ENCODE peak calls at places on chromosome 16, in five cellular contexts. F is A673, G is ascending aorta, P is cardiac muscle cell, Q is colonic mucosa. S is an unnamed sample.
A peak's percentile ranks its signal among the peaks of the same experiment; 100 is the strongest.

GRCh38 chr16:11059588-11059987 is 115.2 kb downstream of the CLEC16A start:
- DNase-seq in Q (no peak), G (no peak), P (no peak), F (no peak), S (no peak)

GRCh38 chr16:25064967-25065366 is 46.6 kb upstream of the LCMT1 start:
- DNase-seq in P (no peak), F (no peak), Q (no peak), G (no peak), S (no peak)

GRCh38 chr16:73064227-73064995 is 16.5 kb upstream of the ZFHX3 start:
- DNase-seq in G (no peak), F (no peak), P (no peak), Q (no peak), S (no peak)

GRCh38 chr16:68420366-68420765 is 27.9 kb downstream of the SMPD3 start:
- DNase-seq in P (no peak), G (no peak), F (no peak), Q (no peak), S (no peak)

GRCh38 chr16:81278526-81278925 is 36.2 kb upstream of the GAN start:
- DNase-seq in Q (no peak), G (no peak), P (no peak), F (no peak), S (no peak)

GRCh38 chr16:14454391-14454790 is 175.7 kb downstream of the PARN start:
- DNase-seq in P (no peak), F (no peak), Q (no peak), G (no peak), S (no peak)

GRCh38 chr16:2212362-2213324 is 2.0 kb upstream of the BRICD5 start:
- DNase-seq in G (no peak), P (no peak), Q (no peak), F (no peak), S (no peak)

GRCh38 chr16:82629441-82630027 is 2.8 kb downstream of the CDH13 start:
- DNase-seq in Q (no peak), P (no peak), F (no peak), G (no peak), S (no peak)

GRCh38 chr16:73172621-73173312 is 124.8 kb upstream of the ZFHX3 start:
- DNase-seq in P (peak; percentile 30), F (peak; percentile 88), G (no peak), Q (peak; percentile 88), S (peak; percentile 79)

GRCh38 chr16:61684566-61684965 is 351.7 kb downstream of the CDH8 start:
- DNase-seq in F (peak; percentile 12), G (no peak), P (no peak), Q (no peak), S (no peak)

GRCh38 chr16:9836118-9836736 is 346.0 kb downstream of the GRIN2A start:
- DNase-seq in P (peak; percentile 83), G (no peak), F (peak; percentile 34), Q (no peak), S (no peak)

GRCh38 chr16:27315333-27316037 is 1.7 kb downstream of the IL4R start:
- DNase-seq in F (no peak), P (peak; percentile 38), Q (peak; percentile 57), G (peak; percentile 23), S (no peak)

GRCh38 chr16:6682142-6682811 is 650.4 kb upstream of the RBFOX1 start:
- DNase-seq in P (peak; percentile 74), Q (peak; percentile 46), G (no peak), F (peak; percentile 64), S (peak; percentile 61)

GRCh38 chr16:88804552-88805339 is 1.2 kb downstream of the CDT1 start:
- DNase-seq in G (no peak), P (no peak), Q (peak; percentile 69), F (no peak), S (no peak)
- TF ChIP-seq CTCF in G (no peak), P (no peak), Q (no peak), F (no peak), S (no peak)

DNA sequence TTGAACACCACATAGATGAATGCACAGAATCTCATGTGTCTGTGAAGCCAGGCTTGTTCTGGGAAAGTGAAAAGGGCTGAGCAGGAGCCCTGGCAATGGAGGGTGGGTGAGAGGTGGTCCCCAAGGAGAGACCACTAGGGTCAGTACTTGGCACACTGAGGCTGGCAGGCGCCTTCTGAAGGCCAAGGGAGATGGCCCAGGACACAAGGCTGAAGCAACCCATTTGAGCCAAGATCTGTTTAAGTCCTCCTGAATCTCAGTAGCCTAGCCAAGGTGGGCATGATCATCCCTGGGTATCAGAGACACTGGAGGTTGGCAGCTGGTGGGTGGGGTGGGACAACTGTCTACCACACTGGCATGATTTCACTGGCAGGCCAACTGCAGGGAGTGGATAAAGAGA is 1741.2 kb downstream of the TP53TG3F start:
- DNase-seq in G (no peak), Q (no peak), F (no peak), P (no peak), S (no peak)
- H3K9me3 ChIP-seq in G (no peaks in the 10 kb centered on the region), Q (no peaks in the 10 kb centered on the region), F (peaks cover 25% of the 10 kb centered on the region), P (no peaks in the 10 kb centered on the region), S (no peaks in the 10 kb centered on the region)

GRCh38 chr16:85793662-85794298 is 5.6 kb downstream of the EMC8 start:
- DNase-seq in G (no peak), P (no peak), F (no peak), Q (no peak), S (no peak)
- H3K36me3 ChIP-seq in G (peaks cover 13% of the 10 kb centered on the region), P (peaks cover 6% of the 10 kb centered on the region), F (peaks cover 37% of the 10 kb centered on the region), Q (no peaks in the 10 kb centered on the region), S (peaks cover 65% of the 10 kb centered on the region)

GRCh38 chr16:89576173-89577054 is 856 bp downstream of the CPNE7 start:
- DNase-seq in Q (no peak), P (no peak), F (no peak), G (no peak), S (peak; percentile 11)

GRCh38 chr16:89575247-89576172 is at the start of gene CPNE7:
- DNase-seq in P (peak; percentile 43), Q (no peak), G (no peak), F (peak; percentile 60), S (peak; percentile 30)

GRCh38 chr16:89573826-89574680 is 1.5 kb upstream of the CPNE7 start:
- DNase-seq in F (no peak), P (no peak), Q (no peak), G (no peak), S (peak; percentile 54)

GRCh38 chr16:89572478-89573205 is 2.9 kb upstream of the CPNE7 start:
- DNase-seq in P (no peak), G (no peak), F (no peak), Q (no peak), S (peak; percentile 10)

DNA sequence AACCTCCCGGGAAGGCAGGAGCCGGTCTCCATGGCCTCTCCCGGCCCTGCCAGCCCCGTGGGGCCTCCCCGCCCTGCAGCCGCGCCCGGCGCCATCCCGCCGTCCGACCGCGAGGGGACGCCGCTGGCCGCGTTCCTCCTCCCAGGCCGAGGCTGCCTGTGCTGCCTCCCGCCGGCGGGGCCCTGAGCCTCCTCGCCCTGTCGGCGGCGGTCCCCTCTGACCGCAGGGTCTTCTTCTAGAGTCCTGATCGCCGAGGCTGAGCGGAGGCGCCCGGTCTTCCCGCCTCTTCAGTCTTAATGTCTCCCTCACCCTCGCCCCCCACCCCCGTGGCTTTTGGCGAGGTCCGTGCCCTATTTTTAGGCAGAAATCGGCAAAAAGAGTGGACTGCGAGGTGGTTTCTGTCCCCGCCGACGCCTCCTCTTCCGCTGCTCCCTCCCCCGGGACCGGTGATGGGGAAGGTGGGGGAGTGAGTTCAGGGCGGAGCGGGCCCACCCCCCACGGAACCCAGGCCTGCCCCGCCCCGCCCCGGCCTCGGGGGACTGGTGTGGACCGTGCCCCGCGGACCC is 794 bp upstream of the CPNE7 start:
- DNase-seq in P (peak; percentile 79), G (no peak), F (peak; percentile 87), Q (peak; percentile 57), S (peak; percentile 11)
- TF ChIP-seq CTCF in P (peak; percentile 80), G (peak; percentile 19), F (peak; percentile 61), Q (peak; percentile 59), S (no peak)

GRCh38 chr16:35252356-35252936 is 1793.0 kb downstream of the TP53TG3F start:
- DNase-seq in Q (no peak), F (no peak), G (no peak), P (no peak), S (no peak)
- H3K9me3 ChIP-seq in Q (no peaks in the 10 kb centered on the region), F (peaks cover 17% of the 10 kb centered on the region), G (no peaks in the 10 kb centered on the region), P (peaks cover 6% of the 10 kb centered on the region), S (no peaks in the 10 kb centered on the region)

GRCh38 chr16:29810699-29811169 is 1.3 kb upstream of the PRRT2 start:
- DNase-seq in P (no peak), F (no peak), Q (no peak), G (no peak), S (no peak)
- H3K36me3 ChIP-seq in P (peaks cover 10% of the 10 kb centered on the region), F (peaks cover 24% of the 10 kb centered on the region), Q (no peaks in the 10 kb centered on the region), G (peaks cover 14% of the 10 kb centered on the region), S (peaks cover 20% of the 10 kb centered on the region)

DNA sequence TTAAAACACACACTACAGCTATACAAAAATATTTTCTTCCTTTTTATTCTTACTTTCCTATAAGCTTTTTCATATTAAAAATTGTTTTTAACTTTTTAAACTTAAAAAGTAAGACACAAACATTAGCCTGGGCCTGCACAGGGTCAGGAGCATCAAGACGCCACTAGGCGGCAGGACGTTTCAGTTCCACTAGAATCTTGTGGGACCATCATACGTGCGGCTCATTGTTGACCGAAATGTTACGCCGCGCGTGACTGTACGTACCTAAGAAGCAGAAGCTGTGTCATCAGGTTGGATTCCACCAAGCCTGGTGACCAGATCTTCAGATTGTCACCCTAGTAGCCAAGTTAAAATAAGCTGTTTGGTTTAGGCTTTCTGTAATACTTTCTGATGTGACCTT is 47.1 kb downstream of the USP10 start:
- DNase-seq in Q (no peak), P (no peak), G (no peak), F (no peak), S (no peak)
- TF ChIP-seq CTCF in Q (no peak), P (peak; percentile 24), G (no peak), F (peak; percentile 42), S (peak; percentile 54)

GRCh38 chr16:35732046-35732810 is 2272.8 kb downstream of the TP53TG3F start:
- DNase-seq in F (no peak), Q (no peak), P (no peak), G (no peak), S (no peak)
- H3K9me3 ChIP-seq in F (peaks cover 27% of the 10 kb centered on the region), Q (no peaks in the 10 kb centered on the region), P (no peaks in the 10 kb centered on the region), G (no peaks in the 10 kb centered on the region), S (no peaks in the 10 kb centered on the region)

DNA sequence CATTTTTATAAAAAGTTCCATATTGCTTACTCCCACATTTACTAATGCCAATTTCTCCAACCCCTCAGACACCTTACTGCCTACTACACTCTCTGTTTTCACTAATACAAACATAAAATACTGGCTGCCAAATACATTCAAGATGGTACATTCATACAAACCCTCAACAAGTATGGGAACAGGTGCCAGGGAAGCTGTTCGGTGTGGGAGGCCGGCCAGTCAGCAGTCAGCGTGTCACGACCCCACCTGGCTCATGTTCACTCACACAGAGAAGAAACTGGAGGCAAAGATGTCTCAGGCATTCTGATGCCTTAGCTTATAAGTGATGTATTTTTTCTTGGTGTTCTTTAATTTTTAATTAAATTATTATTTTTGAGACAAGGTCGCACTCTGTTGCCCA is 42.4 kb upstream of the TRAP1 start:
- DNase-seq in Q (no peak), P (no peak), G (no peak), F (no peak), S (no peak)
- H3K36me3 ChIP-seq in Q (peaks cover 16% of the 10 kb centered on the region), P (peaks cover 50% of the 10 kb centered on the region), G (peaks cover 54% of the 10 kb centered on the region), F (peaks cover 54% of the 10 kb centered on the region), S (peaks cover 53% of the 10 kb centered on the region)

GRCh38 chr16:4936181-4936990 is 562 bp downstream of the PPL start:
- DNase-seq in F (no peak), P (peak; percentile 57), G (no peak), Q (peak; percentile 53), S (peak; percentile 28)
- TF ChIP-seq CTCF in F (peak; percentile 37), P (peak; percentile 28), G (peak; percentile 17), Q (no peak), S (peak; percentile 20)

S was measured in BE2C.